ENCODE peak calls at places on chromosomes 5 and 9, in five cellular contexts. N is esophagus squamous epithelium, Q is upper lobe of right lung, T is gastrocnemius medialis, O is lower lobe of right lung. G is an unnamed sample.

GRCh38 chr9:27471789-27472585 is 52.1 kb upstream of the IFNK start:
- DNase-seq in N (no peak), Q (no peak), T (no peak), O (no peak), G (no peak)

GRCh38 chr5:12272389-12272788 is 368.1 kb upstream of the CTNND2 start:
- DNase-seq in N (no peak), Q (no peak), T (no peak), O (no peak), G (no peak)

GRCh38 chr9:18877984-18878383 is 155.0 kb downstream of the SAXO1 start:
- DNase-seq in N (no peak), Q (no peak), T (no peak), O (no peak), G (no peak)

GRCh38 chr9:35526087-35526801 is 36.3 kb downstream of the RUSC2 start:
- DNase-seq in N (no peak), Q (no peak), T (no peak), O (no peak), G (no peak)

GRCh38 chr5:132298305-132298704 is 4.1 kb downstream of the SLC22A4 start:
- DNase-seq in N (no peak), Q (no peak), T (no peak), O (no peak), G (no peak)

GRCh38 chr5:43553381-43553780 is 3.5 kb downstream of the PAIP1 start:
- DNase-seq in N (no peak), Q (no peak), T (no peak), O (no peak), G (no peak)

GRCh38 chr5:443239-444151 is 519 bp downstream of the EXOC3 start:
- DNase-seq in N (no peak), Q (peak; percentile 63), T (no peak), O (no peak), G (peak; percentile 60)

GRCh38 chr9:8255852-8256251 is 456.3 kb upstream of the DMAC1 start:
- DNase-seq in N (no peak), Q (no peak), T (no peak), O (no peak), G (no peak)

GRCh38 chr5:149930060-149930753 is 14.4 kb downstream of the PDE6A start:
- DNase-seq in N (no peak), Q (no peak), T (no peak), O (no peak), G (no peak)

GRCh38 chr5:2282034-2282690 is 399.4 kb upstream of the IRX4 start:
- DNase-seq in N (no peak), Q (no peak), T (no peak), O (no peak), G (no peak)

GRCh38 chr5:55694152-55694830 is 17.8 kb downstream of the SLC38A9 start:
- DNase-seq in N (no peak), Q (no peak), T (no peak), O (no peak), G (no peak)

GRCh38 chr9:133773889-133774655 is 35.9 kb upstream of the SARDH start:
- DNase-seq in N (no peak), Q (no peak), T (no peak), O (no peak), G (no peak)

GRCh38 chr5:96880402-96881164 is 4.3 kb downstream of the ERAP2 start:
- DNase-seq in N (no peak), Q (no peak), T (no peak), O (no peak), G (no peak)

GRCh38 chr5:102288630-102289029 is 7.5 kb downstream of the SLCO4C1 start:
- DNase-seq in N (no peak), Q (no peak), T (no peak), O (no peak), G (no peak)

GRCh38 chr5:24864244-24864643 is 219.5 kb upstream of the CDH10 start:
- DNase-seq in N (no peak), Q (no peak), T (no peak), O (no peak), G (no peak)

GRCh38 chr5:157312492-157312891 is 46.6 kb downstream of the CYFIP2 start:
- DNase-seq in N (no peak), Q (no peak), T (no peak), O (no peak), G (no peak)

GRCh38 chr9:137694962-137695875 is 76.4 kb downstream of the EHMT1 start:
- DNase-seq in N (no peak), Q (peak; percentile 79), T (no peak), O (peak; percentile 70), G (no peak)

GRCh38 chr5:95771109-95771708 is 40.1 kb downstream of the RHOBTB3 start:
- DNase-seq in N (no peak), Q (no peak), T (no peak), O (no peak), G (no peak)

GRCh38 chr9:136829981-136830885 is 12.0 kb upstream of the AJM1 start:
- DNase-seq in N (no peak), Q (no peak), T (no peak), O (no peak), G (no peak)

GRCh38 chr5:43193171-43193951 is 1.3 kb downstream of the NIM1K start:
- DNase-seq in N (no peak), Q (no peak), T (no peak), O (no peak), G (peak; percentile 64)

GRCh38 chr5:4614088-4614487 is 526.0 kb upstream of the ADAMTS16 start:
- DNase-seq in N (no peak), Q (no peak), T (no peak), O (no peak), G (no peak)

GRCh38 chr5:137400571-137400970 is 98.6 kb downstream of the SPOCK1 start:
- DNase-seq in N (no peak), Q (no peak), T (no peak), O (no peak), G (no peak)

GRCh38 chr5:53545744-53546143 is 14.7 kb upstream of the NDUFS4 start:
- DNase-seq in N (no peak), Q (no peak), T (no peak), O (no peak), G (no peak)

GRCh38 chr9:4973902-4974301 is 11.2 kb upstream of the JAK2 start:
- DNase-seq in N (no peak), Q (no peak), T (no peak), O (no peak), G (no peak)

GRCh38 chr9:34570422-34571179 is 18.9 kb downstream of the CNTFR start:
- DNase-seq in N (no peak), Q (no peak), T (no peak), O (no peak), G (no peak)

GRCh38 chr9:133556354-133556753 is 21.9 kb downstream of the ADAMTSL2 start:
- DNase-seq in N (no peak), Q (no peak), T (no peak), O (no peak), G (no peak)

GRCh38 chr5:67115238-67115637 is 81.4 kb downstream of the CD180 start:
- DNase-seq in N (no peak), Q (no peak), T (no peak), O (no peak), G (no peak)

GRCh38 chr9:131475956-131476776 is 26.6 kb upstream of the POMT1 start:
- DNase-seq in N (no peak), Q (peak; percentile 60), T (no peak), O (no peak), G (no peak)

GRCh38 chr9:118222375-118222774 is 518.2 kb downstream of the TLR4 start:
- DNase-seq in N (no peak), Q (no peak), T (no peak), O (no peak), G (no peak)

GRCh38 chr9:21994996-21995651 is 533 bp downstream of the CDKN2B-AS1 start:
- DNase-seq in N (peak; percentile 58), Q (peak; percentile 91), T (no peak), O (peak; percentile 88), G (peak; percentile 86)

GRCh38 chr5:158676642-158677489 is 422.9 kb downstream of the EBF1 start:
- DNase-seq in N (no peak), Q (no peak), T (no peak), O (no peak), G (no peak)

GRCh38 chr5:169149317-169149716 is 151.6 kb downstream of the SLIT3 start:
- DNase-seq in N (no peak), Q (no peak), T (no peak), O (no peak), G (no peak)

GRCh38 chr9:126773004-126773607 is 31.7 kb upstream of the ZBTB43 start:
- DNase-seq in N (no peak), Q (peak; percentile 25), T (no peak), O (no peak), G (no peak)

GRCh38 chr9:91758491-91758981 is 191.5 kb downstream of the ROR2 start:
- DNase-seq in N (no peak), Q (no peak), T (no peak), O (no peak), G (no peak)

GRCh38 chr9:135474915-135475314 is 4.7 kb upstream of the PPP1R26 start:
- DNase-seq in N (no peak), Q (peak; percentile 80), T (no peak), O (peak; percentile 71), G (no peak)

GRCh38 chr9:108473209-108474112 is 382.3 kb downstream of the ACTL7B start:
- DNase-seq in N (no peak), Q (no peak), T (peak; percentile 85), O (no peak), G (no peak)

GRCh38 chr5:150400020-150400326 is 12.7 kb downstream of the CD74 start:
- DNase-seq in N (no peak), Q (no peak), T (no peak), O (peak; percentile 32), G (no peak)

GRCh38 chr5:82924241-82924989 is 152.8 kb downstream of the TMEM167A start:
- DNase-seq in N (no peak), Q (no peak), T (no peak), O (no peak), G (no peak)

GRCh38 chr5:135024956-135025729 is 8.9 kb downstream of the PITX1 start:
- DNase-seq in N (no peak), Q (peak; percentile 37), T (no peak), O (peak; percentile 14), G (no peak)

DNA sequence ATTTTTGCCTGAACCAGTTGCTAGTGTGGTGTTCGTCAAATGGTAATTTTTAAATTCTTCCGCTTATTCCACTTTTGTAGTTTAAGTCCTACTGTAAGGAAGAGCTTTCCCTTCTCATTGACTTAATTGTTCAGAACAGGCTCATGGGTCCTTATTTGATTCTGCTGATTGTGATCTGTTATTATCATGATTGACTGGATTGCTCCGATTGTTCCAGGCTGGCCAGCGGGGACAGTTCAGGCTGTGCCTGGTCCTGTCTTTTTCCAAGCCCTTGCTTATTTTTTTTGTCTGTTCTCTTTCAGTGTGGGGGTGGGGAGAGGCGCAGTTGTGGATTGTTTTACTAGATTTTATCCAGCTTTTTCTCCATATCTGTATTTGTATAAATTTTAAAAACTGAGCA is 52.4 kb downstream of the TRIO start:
- DNase-seq in N (no peak), Q (no peak), T (no peak), O (no peak), G (no peak)
- H3K4me1 ChIP-seq in N (peaks cover 16% of the 10 kb centered on the region), Q (peaks cover 23% of the 10 kb centered on the region), T (peaks cover 61% of the 10 kb centered on the region), O (peaks cover 24% of the 10 kb centered on the region), G (peaks cover 54% of the 10 kb centered on the region)

GRCh38 chr5:37304888-37305287 is 55.7 kb upstream of the CPLANE1 start:
- DNase-seq in N (no peak), Q (no peak), T (no peak), O (no peak), G (no peak)
- H3K36me3 ChIP-seq in N (peaks cover 51% of the 10 kb centered on the region), Q (peaks cover 98% of the 10 kb centered on the region), T (peaks cover 90% of the 10 kb centered on the region), O (peaks cover 99% of the 10 kb centered on the region), G (peaks cover 89% of the 10 kb centered on the region)

GRCh38 chr5:179820483-179821297 is at the start of gene SQSTM1:
- DNase-seq in N (no peak), Q (peak; percentile 93), T (peak; percentile 66), O (peak; percentile 88), G (peak; percentile 84)
- H3K4me1 ChIP-seq in N (peaks cover 60% of the 10 kb centered on the region), Q (peaks cover 62% of the 10 kb centered on the region), T (peaks cover 55% of the 10 kb centered on the region), O (peaks cover 78% of the 10 kb centered on the region), G (peaks cover 53% of the 10 kb centered on the region)

GRCh38 chr5:179621551-179621971 is 1.9 kb downstream of the HNRNPH1 start:
- DNase-seq in N (no peak), Q (peak; percentile 34), T (no peak), O (no peak), G (no peak)
- H3K36me3 ChIP-seq in N (peaks cover 25% of the 10 kb centered on the region), Q (peaks cover 60% of the 10 kb centered on the region), T (peaks cover 53% of the 10 kb centered on the region), O (peaks cover 59% of the 10 kb centered on the region), G (peaks cover 58% of the 10 kb centered on the region)

G was measured in ascending aorta.